ENCODE peak calls at places on chromosomes 1 and 21, in eight cellular contexts. One of them, this sample, is unnamed.

GRCh38 chr1:36350659-36351171 is 27.3 kb upstream of the EVA1B start:
- DNase-seq in hepatocyte: no peak
- DNase-seq in bronchial epithelial cell: peak; percentile 75
- DNase-seq in HL-60: no peak
- DNase-seq in mesothelial cell of epicardium: no peak
- DNase-seq in cardiac muscle cell: peak; percentile 78
- DNase-seq in lung: no peak
- DNase-seq in spleen: peak; percentile 85
- DNase-seq in this sample: no peak

GRCh38 chr21:45137612-45137937 is 63.2 kb downstream of the ADARB1 start:
- DNase-seq in bronchial epithelial cell: no peak
- DNase-seq in hepatocyte: no peak
- DNase-seq in spleen: no peak
- DNase-seq in mesothelial cell of epicardium: no peak
- DNase-seq in HL-60: no peak
- DNase-seq in cardiac muscle cell: no peak
- DNase-seq in lung: no peak
- DNase-seq in this sample: no peak

GRCh38 chr1:5938068-5938740 is 54.0 kb downstream of the NPHP4 start:
- DNase-seq in lung: no peak
- DNase-seq in HL-60: no peak
- DNase-seq in mesothelial cell of epicardium: no peak
- DNase-seq in cardiac muscle cell: peak; percentile 48
- DNase-seq in hepatocyte: no peak
- DNase-seq in bronchial epithelial cell: no peak
- DNase-seq in spleen: no peak
- DNase-seq in this sample: no peak

GRCh38 chr1:25246600-25247023 is 642 bp downstream of the RSRP1 start:
- DNase-seq in spleen: peak; percentile 91
- DNase-seq in HL-60: no peak
- DNase-seq in hepatocyte: peak; percentile 26
- DNase-seq in lung: no peak
- DNase-seq in bronchial epithelial cell: no peak
- DNase-seq in cardiac muscle cell: no peak
- DNase-seq in mesothelial cell of epicardium: no peak
- DNase-seq in this sample: no peak

GRCh38 chr21:45329261-45330074 is 41.8 kb upstream of the POFUT2 start:
- DNase-seq in bronchial epithelial cell: no peak
- DNase-seq in hepatocyte: peak; percentile 79
- DNase-seq in cardiac muscle cell: no peak
- DNase-seq in mesothelial cell of epicardium: no peak
- DNase-seq in spleen: peak; percentile 61
- DNase-seq in HL-60: no peak
- DNase-seq in lung: peak; percentile 62
- DNase-seq in this sample: no peak

GRCh38 chr1:112011231-112011630 is 21.8 kb upstream of the KCND3 start:
- DNase-seq in spleen: no peak
- DNase-seq in HL-60: no peak
- DNase-seq in hepatocyte: peak; percentile 32
- DNase-seq in bronchial epithelial cell: peak; percentile 62
- DNase-seq in lung: no peak
- DNase-seq in cardiac muscle cell: peak; percentile 48
- DNase-seq in mesothelial cell of epicardium: no peak
- DNase-seq in this sample: no peak

GRCh38 chr1:189597083-189597482 is 880.6 kb downstream of the BRINP3 start:
- DNase-seq in HL-60: no peak
- DNase-seq in mesothelial cell of epicardium: no peak
- DNase-seq in spleen: no peak
- DNase-seq in cardiac muscle cell: no peak
- DNase-seq in hepatocyte: no peak
- DNase-seq in lung: peak; percentile 63
- DNase-seq in bronchial epithelial cell: peak; percentile 73
- DNase-seq in this sample: no peak

GRCh38 chr1:67441183-67441582 is 11.0 kb upstream of the SERBP1 start:
- DNase-seq in spleen: no peak
- DNase-seq in HL-60: no peak
- DNase-seq in mesothelial cell of epicardium: peak; percentile 41
- DNase-seq in bronchial epithelial cell: no peak
- DNase-seq in lung: peak; percentile 44
- DNase-seq in hepatocyte: peak; percentile 53
- DNase-seq in cardiac muscle cell: peak; percentile 70
- DNase-seq in this sample: peak; percentile 77

GRCh38 chr1:163170975-163171676 is 31.6 kb downstream of the RGS5 start:
- DNase-seq in spleen: no peak
- DNase-seq in bronchial epithelial cell: no peak
- DNase-seq in hepatocyte: no peak
- DNase-seq in lung: no peak
- DNase-seq in HL-60: no peak
- DNase-seq in cardiac muscle cell: peak; percentile 65
- DNase-seq in mesothelial cell of epicardium: no peak
- DNase-seq in this sample: no peak

GRCh38 chr1:70509996-70510876 is 99.2 kb downstream of the CTH start:
- DNase-seq in bronchial epithelial cell: peak; percentile 97
- DNase-seq in HL-60: peak; percentile 77
- DNase-seq in lung: no peak
- DNase-seq in spleen: no peak
- DNase-seq in mesothelial cell of epicardium: no peak
- DNase-seq in hepatocyte: peak; percentile 84
- DNase-seq in cardiac muscle cell: peak; percentile 92
- DNase-seq in this sample: no peak

GRCh38 chr21:45318556-45319341 is 31.1 kb upstream of the POFUT2 start:
- DNase-seq in spleen: peak; percentile 84
- DNase-seq in bronchial epithelial cell: no peak
- DNase-seq in hepatocyte: peak; percentile 78
- DNase-seq in cardiac muscle cell: peak; percentile 43
- DNase-seq in mesothelial cell of epicardium: no peak
- DNase-seq in HL-60: no peak
- DNase-seq in lung: no peak
- DNase-seq in this sample: no peak

GRCh38 chr1:33151115-33151514 is 30.7 kb downstream of the TRIM62 start:
- DNase-seq in spleen: no peak
- DNase-seq in HL-60: no peak
- DNase-seq in bronchial epithelial cell: no peak
- DNase-seq in mesothelial cell of epicardium: no peak
- DNase-seq in hepatocyte: no peak
- DNase-seq in lung: no peak
- DNase-seq in cardiac muscle cell: no peak
- DNase-seq in this sample: no peak

GRCh38 chr1:171403396-171403795 is 81.9 kb upstream of the PRRC2C start:
- DNase-seq in lung: no peak
- DNase-seq in spleen: no peak
- DNase-seq in mesothelial cell of epicardium: no peak
- DNase-seq in bronchial epithelial cell: peak; percentile 49
- DNase-seq in hepatocyte: no peak
- DNase-seq in HL-60: no peak
- DNase-seq in cardiac muscle cell: peak; percentile 38
- DNase-seq in this sample: no peak

GRCh38 chr1:41429641-41430035 is 54.8 kb downstream of the EDN2 start:
- DNase-seq in HL-60: no peak
- DNase-seq in cardiac muscle cell: no peak
- DNase-seq in bronchial epithelial cell: no peak
- DNase-seq in lung: no peak
- DNase-seq in hepatocyte: no peak
- DNase-seq in spleen: no peak
- DNase-seq in mesothelial cell of epicardium: no peak
- DNase-seq in this sample: no peak

GRCh38 chr1:27299385-27300252 is 22.3 kb upstream of the TMEM222 start:
- DNase-seq in spleen: no peak
- DNase-seq in HL-60: no peak
- DNase-seq in cardiac muscle cell: peak; percentile 98
- DNase-seq in lung: peak; percentile 36
- DNase-seq in mesothelial cell of epicardium: peak; percentile 75
- DNase-seq in hepatocyte: peak; percentile 94
- DNase-seq in bronchial epithelial cell: peak; percentile 99
- DNase-seq in this sample: peak; percentile 30

GRCh38 chr1:212269306-212269705 is 15.9 kb upstream of the PPP2R5A start:
- DNase-seq in mesothelial cell of epicardium: no peak
- DNase-seq in lung: no peak
- DNase-seq in bronchial epithelial cell: no peak
- DNase-seq in hepatocyte: no peak
- DNase-seq in spleen: no peak
- DNase-seq in HL-60: no peak
- DNase-seq in cardiac muscle cell: no peak
- DNase-seq in this sample: no peak

GRCh38 chr1:214476958-214477870 is 74.2 kb downstream of the PTPN14 start:
- DNase-seq in HL-60: no peak
- DNase-seq in spleen: no peak
- DNase-seq in cardiac muscle cell: peak; percentile 91
- DNase-seq in bronchial epithelial cell: peak; percentile 100
- DNase-seq in hepatocyte: no peak
- DNase-seq in lung: peak; percentile 54
- DNase-seq in mesothelial cell of epicardium: no peak
- DNase-seq in this sample: no peak

GRCh38 chr1:6041432-6042062 is 4.1 kb upstream of the KCNAB2 start:
- DNase-seq in mesothelial cell of epicardium: no peak
- DNase-seq in hepatocyte: peak; percentile 50
- DNase-seq in spleen: peak; percentile 83
- DNase-seq in HL-60: no peak
- DNase-seq in bronchial epithelial cell: no peak
- DNase-seq in lung: no peak
- DNase-seq in cardiac muscle cell: peak; percentile 20
- DNase-seq in this sample: no peak

GRCh38 chr21:35046223-35046690 is 2.8 kb downstream of the RUNX1 start:
- DNase-seq in cardiac muscle cell: no peak
- DNase-seq in hepatocyte: no peak
- DNase-seq in lung: no peak
- DNase-seq in bronchial epithelial cell: no peak
- DNase-seq in mesothelial cell of epicardium: no peak
- DNase-seq in HL-60: no peak
- DNase-seq in spleen: no peak
- DNase-seq in this sample: no peak

GRCh38 chr1:227914801-227915563 is 32.8 kb downstream of the WNT9A start:
- DNase-seq in cardiac muscle cell: no peak
- DNase-seq in HL-60: no peak
- DNase-seq in lung: no peak
- DNase-seq in spleen: no peak
- DNase-seq in hepatocyte: no peak
- DNase-seq in mesothelial cell of epicardium: no peak
- DNase-seq in bronchial epithelial cell: no peak
- DNase-seq in this sample: no peak

GRCh38 chr1:175225805-175226129 is 33.2 kb upstream of the KIAA0040 start:
- DNase-seq in lung: no peak
- DNase-seq in hepatocyte: no peak
- DNase-seq in HL-60: no peak
- DNase-seq in cardiac muscle cell: no peak
- DNase-seq in mesothelial cell of epicardium: no peak
- DNase-seq in bronchial epithelial cell: no peak
- DNase-seq in spleen: no peak
- DNase-seq in this sample: no peak
- TF ChIP-seq CTCF in lung: no peak
- TF ChIP-seq CTCF in hepatocyte: no peak
- TF ChIP-seq CTCF in HL-60: no peak
- TF ChIP-seq CTCF in cardiac muscle cell: no peak
- TF ChIP-seq CTCF in mesothelial cell of epicardium: no peak
- TF ChIP-seq CTCF in bronchial epithelial cell: no peak
- TF ChIP-seq CTCF in spleen: peak; percentile 35
- TF ChIP-seq CTCF in this sample: no peak

DNA sequence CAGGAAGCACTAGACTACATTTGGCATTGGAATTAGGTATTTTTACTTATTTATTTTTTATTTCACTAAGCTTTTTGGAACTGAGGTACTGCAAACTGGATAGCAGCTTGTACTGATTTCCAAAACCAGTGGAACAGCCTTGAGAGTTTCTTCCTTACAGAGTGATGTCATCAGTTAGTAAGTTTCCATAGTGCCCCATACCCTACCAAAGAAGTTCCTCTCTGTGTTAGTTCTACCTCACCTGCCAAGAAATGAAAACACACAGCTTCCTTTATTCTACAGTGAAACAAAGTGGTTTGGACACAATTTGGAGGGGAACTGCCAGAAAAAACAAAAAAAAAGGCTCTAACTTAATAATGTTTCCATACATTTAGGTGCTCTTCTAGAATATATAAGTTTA is 430.9 kb upstream of the ADGRL2 start:
- DNase-seq in lung: no peak
- DNase-seq in bronchial epithelial cell: peak; percentile 15
- DNase-seq in mesothelial cell of epicardium: no peak
- DNase-seq in HL-60: no peak
- DNase-seq in hepatocyte: peak; percentile 16
- DNase-seq in spleen: no peak
- DNase-seq in cardiac muscle cell: no peak
- DNase-seq in this sample: no peak
- TF ChIP-seq CTCF in lung: no peak
- TF ChIP-seq CTCF in bronchial epithelial cell: no peak
- TF ChIP-seq CTCF in mesothelial cell of epicardium: no peak
- TF ChIP-seq CTCF in HL-60: no peak
- TF ChIP-seq CTCF in hepatocyte: no peak
- TF ChIP-seq CTCF in spleen: no peak
- TF ChIP-seq CTCF in cardiac muscle cell: no peak
- TF ChIP-seq CTCF in this sample: no peak

DNA sequence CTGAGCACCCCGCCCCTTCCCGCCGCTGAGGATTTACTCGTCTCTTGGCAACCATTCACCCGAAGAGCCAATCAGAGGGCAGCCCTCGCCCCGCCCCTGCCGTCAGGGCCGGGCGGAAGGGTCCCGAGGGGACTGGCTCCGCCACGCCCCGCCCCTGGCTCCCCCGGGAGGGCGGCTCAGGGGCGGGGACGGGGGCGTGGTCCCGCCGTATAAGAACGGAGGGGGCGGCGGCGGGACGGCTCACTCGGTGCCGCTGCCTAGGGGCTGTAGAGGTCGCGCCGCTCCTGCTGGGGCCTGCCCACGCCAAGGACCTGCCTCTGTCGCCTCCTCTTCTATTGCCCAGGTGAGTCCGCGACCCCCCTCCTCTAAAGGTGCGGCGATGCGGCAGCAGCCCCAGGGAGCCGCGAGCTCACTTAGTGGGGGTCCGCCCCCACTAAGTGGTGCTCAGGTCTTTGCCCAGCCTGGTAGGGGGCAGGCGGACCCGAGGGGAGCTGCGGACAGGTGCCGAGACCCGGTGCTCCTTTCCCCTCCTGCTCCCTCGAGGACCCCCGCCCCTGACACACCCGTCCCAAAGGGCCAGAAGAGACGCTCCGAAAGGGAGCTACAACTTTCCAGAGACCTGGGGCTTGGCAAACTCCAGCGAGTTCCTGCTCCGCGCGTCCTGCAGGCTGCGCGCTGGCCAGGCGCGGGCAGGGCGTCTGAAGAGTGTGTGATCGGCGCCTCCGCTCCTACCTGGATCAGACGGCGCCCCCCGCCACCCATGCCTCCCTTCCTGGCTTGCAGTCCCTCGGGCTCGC is at the start of gene TENT5C:
- DNase-seq in spleen: peak; percentile 99
- DNase-seq in HL-60: peak; percentile 85
- DNase-seq in bronchial epithelial cell: peak; percentile 86
- DNase-seq in lung: peak; percentile 98
- DNase-seq in hepatocyte: peak; percentile 99
- DNase-seq in cardiac muscle cell: peak; percentile 98
- DNase-seq in mesothelial cell of epicardium: peak; percentile 94
- DNase-seq in this sample: peak; percentile 85
- TF ChIP-seq CTCF in spleen: no peak
- TF ChIP-seq CTCF in HL-60: no peak
- TF ChIP-seq CTCF in bronchial epithelial cell: no peak
- TF ChIP-seq CTCF in lung: no peak
- TF ChIP-seq CTCF in hepatocyte: peak; percentile 6
- TF ChIP-seq CTCF in cardiac muscle cell: no peak
- TF ChIP-seq CTCF in mesothelial cell of epicardium: no peak
- TF ChIP-seq CTCF in this sample: no peak

DNA sequence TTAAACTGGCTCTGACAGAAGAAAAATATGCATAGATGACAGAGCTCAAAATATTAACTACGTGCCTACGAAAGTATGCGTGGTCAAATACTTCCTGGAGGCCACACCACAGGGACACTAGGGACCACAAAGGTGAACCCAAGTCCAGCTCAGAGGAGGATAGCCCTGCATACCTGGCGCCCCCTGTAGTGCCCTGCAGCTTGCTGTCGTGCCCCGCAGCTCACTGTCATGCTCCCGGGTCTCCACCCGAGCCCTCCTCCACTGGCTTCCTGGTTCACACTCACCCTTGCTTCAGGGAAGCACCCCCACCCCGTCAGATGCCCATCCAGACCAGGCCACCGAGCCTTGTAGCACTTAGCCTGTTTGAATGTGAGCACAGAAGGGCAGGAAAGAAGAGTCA is 16.7 kb upstream of the NADK start:
- DNase-seq in hepatocyte: no peak
- DNase-seq in HL-60: no peak
- DNase-seq in bronchial epithelial cell: no peak
- DNase-seq in lung: no peak
- DNase-seq in cardiac muscle cell: no peak
- DNase-seq in mesothelial cell of epicardium: no peak
- DNase-seq in spleen: no peak
- DNase-seq in this sample: no peak
- TF ChIP-seq CTCF in hepatocyte: no peak
- TF ChIP-seq CTCF in HL-60: no peak
- TF ChIP-seq CTCF in bronchial epithelial cell: no peak
- TF ChIP-seq CTCF in lung: no peak
- TF ChIP-seq CTCF in cardiac muscle cell: no peak
- TF ChIP-seq CTCF in mesothelial cell of epicardium: no peak
- TF ChIP-seq CTCF in spleen: no peak
- TF ChIP-seq CTCF in this sample: no peak

This sample was measured in omental fat pad.